ENCODE peak calls at places on chromosomes 16 and 17, in ten cellular contexts. C is left ventricle myocardium inferior; B is RWPE2; N is HCT116; L is heart right ventricle; O is CD8-positive, alpha-beta memory T cell; T is tibial nerve; A is uterus; D is effector memory CD4-positive, alpha-beta T cell; U is thoracic aorta. F is an unnamed sample.

GRCh38 chr17:81905993-81906392 is 4.0 kb downstream of the NPB start:
- DNase-seq in T (no peak), C (no peak), B (no peak), U (no peak), O (no peak), D (no peak), N (no peak), A (no peak), L (no peak), F (no peak)

GRCh38 chr17:6453279-6454024 is 9.2 kb downstream of the PIMREG start:
- DNase-seq in N (no peak), B (no peak), O (no peak), T (no peak), L (no peak), C (no peak), U (no peak), D (no peak), A (no peak), F (no peak)

GRCh38 chr17:68700391-68700790 is 99.2 kb upstream of the FAM20A start:
- DNase-seq in O (no peak), U (no peak), T (no peak), L (no peak), N (no peak), B (no peak), A (no peak), D (no peak), C (no peak), F (no peak)

GRCh38 chr17:48051706-48052486 is 3.7 kb downstream of the NFE2L1 start:
- DNase-seq in C (peak), O (no peak), B (no peak), L (peak), T (peak), D (no peak), N (no peak), U (peak), A (peak), F (no peak)

GRCh38 chr16:28974437-28975157 is at the start of gene SPNS1:
- DNase-seq in D (peak), L (peak), N (peak), U (peak), O (peak), T (peak), A (peak), B (peak), C (peak), F (peak)

GRCh38 chr16:49608801-49609200 is 235.2 kb downstream of the C16orf78 start:
- DNase-seq in A (no peak), N (peak), T (no peak), U (no peak), C (no peak), B (no peak), O (no peak), D (no peak), L (no peak), F (no peak)

GRCh38 chr17:19945009-19945650 is 32.5 kb downstream of the AKAP10 start:
- DNase-seq in U (no peak), B (no peak), O (no peak), A (no peak), N (no peak), T (no peak), C (no peak), L (no peak), D (no peak), F (no peak)

GRCh38 chr17:31491794-31492171 is 100.3 kb downstream of the RAB11FIP4 start:
- DNase-seq in U (no peak), N (no peak), A (no peak), L (no peak), D (no peak), B (no peak), C (no peak), T (no peak), O (no peak), F (no peak)

GRCh38 chr17:74918906-74919305 is 4.1 kb downstream of the USH1G start:
- DNase-seq in A (no peak), C (no peak), D (no peak), L (no peak), B (no peak), N (no peak), U (no peak), T (no peak), O (no peak), F (no peak)

GRCh38 chr16:85868495-85868894 is 30.5 kb upstream of the IRF8 start:
- DNase-seq in A (no peak), O (no peak), T (no peak), B (no peak), D (no peak), C (no peak), U (no peak), L (no peak), N (no peak), F (no peak)

GRCh38 chr16:89368604-89369249 is 121.6 kb downstream of the ANKRD11 start:
- DNase-seq in N (no peak), T (no peak), O (no peak), U (no peak), B (no peak), A (no peak), D (no peak), L (no peak), C (no peak), F (no peak)

GRCh38 chr17:13520899-13521572 is 80.7 kb downstream of the HS3ST3A1 start:
- DNase-seq in N (no peak), T (no peak), C (no peak), A (no peak), D (no peak), U (no peak), B (no peak), O (no peak), L (no peak), F (no peak)

GRCh38 chr17:29709861-29710849 is 87.4 kb upstream of the CORO6 start:
- DNase-seq in D (no peak), O (no peak), L (no peak), A (no peak), C (no peak), T (no peak), U (no peak), B (no peak), N (no peak), F (no peak)

GRCh38 chr16:57628008-57628781 is at the start of gene ADGRG1:
- DNase-seq in D (peak), A (peak), C (peak), O (no peak), N (peak), U (peak), L (peak), B (peak), T (peak), F (peak)

GRCh38 chr17:47239663-47240374 is 13.8 kb upstream of the ITGB3 start:
- DNase-seq in N (peak), A (peak), L (peak), U (peak), B (peak), O (no peak), T (peak), C (peak), D (no peak), F (peak)

GRCh38 chr17:44204453-44204882 is 4.8 kb upstream of the ATXN7L3 start:
- DNase-seq in D (no peak), N (no peak), L (no peak), U (no peak), A (no peak), C (no peak), B (peak), T (no peak), O (no peak), F (no peak)

GRCh38 chr17:82200743-82201497 is 11.7 kb downstream of the CCDC57 start:
- DNase-seq in B (no peak), U (no peak), C (no peak), O (peak), D (peak), L (no peak), N (no peak), A (no peak), T (no peak), F (no peak)

GRCh38 chr16:85010446-85010930 is 847 bp downstream of the ZDHHC7 start:
- DNase-seq in C (no peak), A (no peak), T (no peak), U (no peak), D (no peak), O (no peak), L (no peak), B (no peak), N (no peak), F (no peak)

GRCh38 chr16:27374794-27375499 is 27.0 kb upstream of the IL21R start:
- DNase-seq in D (no peak), U (peak), O (no peak), N (peak), L (peak), B (no peak), C (peak), A (peak), T (peak), F (peak)

GRCh38 chr17:50241431-50241830 is 32.8 kb upstream of the TMEM92 start:
- DNase-seq in T (no peak), L (no peak), D (no peak), A (no peak), N (no peak), C (no peak), O (no peak), B (no peak), U (no peak), F (no peak)

GRCh38 chr17:66343531-66344078 is 41.2 kb downstream of the PRKCA start:
- DNase-seq in D (no peak), U (no peak), N (no peak), T (no peak), B (no peak), C (no peak), L (no peak), A (no peak), O (no peak), F (no peak)

GRCh38 chr16:88743693-88744519 is 37.6 kb downstream of the CTU2 start:
- DNase-seq in N (peak), T (peak), O (peak), D (peak), L (peak), U (peak), B (no peak), C (peak), A (peak), F (peak)

GRCh38 chr17:14664511-14664910 is 363.6 kb downstream of the HS3ST3B1 start:
- DNase-seq in N (no peak), C (no peak), A (no peak), B (no peak), D (no peak), L (no peak), T (no peak), U (no peak), O (no peak), F (no peak)

GRCh38 chr17:15031971-15032370 is 233.2 kb downstream of the PMP22 start:
- DNase-seq in T (no peak), O (no peak), C (no peak), D (no peak), U (no peak), N (no peak), A (no peak), B (no peak), L (no peak), F (no peak)

GRCh38 chr17:13750783-13751484 is 149.2 kb upstream of the HS3ST3A1 start:
- DNase-seq in N (no peak), T (no peak), B (no peak), A (no peak), L (no peak), C (no peak), U (no peak), O (no peak), D (no peak), F (no peak)

GRCh38 chr16:69798466-69798865 is 36.3 kb downstream of the WWP2 start:
- DNase-seq in N (no peak), L (no peak), O (no peak), T (no peak), C (no peak), D (no peak), A (no peak), U (no peak), B (no peak), F (no peak)

GRCh38 chr16:81932668-81933067 is 78.6 kb downstream of the SDR42E1 start:
- DNase-seq in A (no peak), U (no peak), O (no peak), T (no peak), D (no peak), B (no peak), N (no peak), C (no peak), L (no peak), F (no peak)

GRCh38 chr16:6905601-6906000 is 427.0 kb upstream of the RBFOX1 start:
- DNase-seq in T (no peak), N (no peak), B (no peak), D (no peak), C (no peak), A (no peak), U (no peak), O (no peak), L (no peak), F (no peak)

GRCh38 chr16:8996891-8997290 is 33.2 kb upstream of the USP7 start:
- DNase-seq in L (no peak), B (no peak), C (no peak), D (no peak), A (no peak), N (peak), U (no peak), O (no peak), T (no peak), F (peak)

GRCh38 chr17:78915872-78916632 is 9.1 kb downstream of the TIMP2 start:
- DNase-seq in B (no peak), A (no peak), N (peak), D (no peak), U (no peak), O (no peak), C (peak), L (no peak), T (peak), F (peak)

GRCh38 chr17:17693253-17693954 is 12.1 kb downstream of the RAI1 start:
- DNase-seq in O (no peak), B (peak), A (peak), C (peak), T (peak), U (peak), D (no peak), L (peak), N (no peak), F (peak)

GRCh38 chr17:78348055-78348745 is 11.7 kb downstream of the SOCS3 start:
- DNase-seq in B (no peak), T (no peak), L (no peak), N (no peak), C (no peak), A (no peak), D (no peak), U (no peak), O (no peak), F (no peak)

GRCh38 chr17:60141111-60142018 is 8.4 kb upstream of the CA4 start:
- DNase-seq in U (no peak), T (no peak), A (no peak), C (no peak), L (no peak), N (no peak), D (no peak), O (no peak), B (no peak), F (peak)

GRCh38 chr16:56356276-56357241 is 68.8 kb downstream of the AMFR start:
- DNase-seq in C (peak), O (peak), T (peak), A (peak), N (peak), L (peak), U (no peak), B (peak), D (peak), F (peak)

GRCh38 chr17:11953924-11954323 is 43.4 kb downstream of the ZNF18 start:
- DNase-seq in C (no peak), B (no peak), T (no peak), N (no peak), L (no peak), U (no peak), O (no peak), A (no peak), D (no peak), F (no peak)

GRCh38 chr16:10923650-10924214 is 18.5 kb downstream of the DEXI start:
- DNase-seq in O (no peak), L (peak), N (no peak), T (no peak), A (no peak), B (no peak), D (no peak), C (peak), U (peak), F (no peak)

GRCh38 chr16:48129926-48130325 is 25.9 kb downstream of the ABCC12 start:
- DNase-seq in D (no peak), O (no peak), N (no peak), T (no peak), U (no peak), A (no peak), B (no peak), L (no peak), C (no peak), F (no peak)

GRCh38 chr17:2796164-2797140 is at the start of gene RAP1GAP2:
- DNase-seq in L (peak), N (no peak), U (no peak), O (peak), T (peak), A (no peak), D (peak), B (no peak), C (peak), F (peak)

GRCh38 chr17:76270770-76271668 is 5.9 kb downstream of the UBALD2 start:
- DNase-seq in B (no peak), O (no peak), C (no peak), N (no peak), T (no peak), L (no peak), U (no peak), A (no peak), D (no peak), F (no peak)
- H3K4me3 ChIP-seq in B (no peak), O (peak), C (peak), N (no peak), T (no peak), L (peak), U (peak), A (peak), D (peak), F (peak)

DNA sequence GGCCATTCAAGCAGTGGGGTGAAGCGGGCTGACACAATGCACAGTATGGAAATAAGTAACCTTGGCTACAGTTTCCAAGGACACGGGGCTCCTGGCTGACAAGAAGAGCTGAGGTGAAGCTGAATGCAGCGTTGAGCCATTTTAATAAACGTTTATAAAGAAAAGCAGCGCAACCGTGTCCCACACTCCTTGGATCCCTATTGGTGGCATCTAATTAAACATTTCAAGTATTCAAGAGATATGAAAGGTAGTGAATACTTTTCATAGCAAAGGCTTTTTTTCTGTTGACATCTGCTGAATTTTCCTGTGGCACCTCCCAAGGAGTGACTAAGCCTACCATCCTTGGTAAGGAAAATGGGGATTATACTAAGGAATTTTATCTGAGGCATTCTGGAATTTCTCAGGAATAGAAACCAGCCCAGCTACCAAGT is 26.5 kb downstream of the DUSP14 start:
- DNase-seq in A (no peak), O (no peak), D (no peak), U (no peak), B (no peak), N (no peak), L (no peak), C (no peak), T (no peak), F (no peak)
- H3K27ac ChIP-seq in A (no peak), O (no peak), D (no peak), U (no peak), B (peak), N (no peak), L (no peak), C (no peak), T (no peak), F (no peak)

GRCh38 chr16:72469932-72470331 is 298.0 kb upstream of the PMFBP1 start:
- DNase-seq in L (no peak), C (no peak), D (no peak), O (no peak), N (no peak), B (no peak), U (no peak), T (no peak), A (no peak), F (no peak)
- H3K4me3 ChIP-seq in L (no peak), C (no peak), D (no peak), O (no peak), N (no peak), B (no peak), U (no peak), T (no peak), A (no peak), F (no peak)

GRCh38 chr17:76775021-76775420 is 37.1 kb downstream of the MFSD11 start:
- DNase-seq in L (no peak), O (no peak), C (no peak), N (no peak), B (no peak), T (no peak), D (no peak), A (no peak), U (no peak), F (no peak)

GRCh38 chr17:76772842-76773521 is 35.1 kb downstream of the MFSD11 start:
- DNase-seq in O (peak), A (no peak), N (peak), L (no peak), T (no peak), C (no peak), U (no peak), D (peak), B (peak), F (no peak)
- H3K27ac ChIP-seq in O (peak), A (no peak), N (peak), L (peak), T (no peak), C (peak), U (no peak), D (peak), B (peak), F (peak)

GRCh38 chr17:28055546-28056275 is 13.2 kb downstream of the NLK start:
- DNase-seq in N (no peak), A (no peak), C (no peak), U (no peak), T (no peak), O (no peak), B (no peak), L (no peak), D (no peak), F (no peak)

GRCh38 chr17:28056276-28056620 is 13.8 kb downstream of the NLK start:
- DNase-seq in U (no peak), C (no peak), A (no peak), O (no peak), L (no peak), D (no peak), B (no peak), N (no peak), T (no peak), F (no peak)

GRCh38 chr17:28053044-28053670 is 10.7 kb downstream of the NLK start:
- DNase-seq in D (no peak), B (no peak), O (no peak), T (no peak), L (no peak), C (no peak), A (no peak), N (no peak), U (no peak), F (no peak)

GRCh38 chr17:28057731-28058246 is 15.3 kb downstream of the NLK start:
- DNase-seq in N (no peak), O (no peak), B (no peak), U (no peak), C (no peak), A (no peak), D (no peak), L (no peak), T (no peak), F (no peak)

GRCh38 chr17:28053725-28054124 is 11.2 kb downstream of the NLK start:
- DNase-seq in N (no peak), L (no peak), D (no peak), U (no peak), T (no peak), A (no peak), C (no peak), B (no peak), O (no peak), F (no peak)
- H3K4me3 ChIP-seq in N (no peak), L (no peak), D (no peak), U (no peak), T (no peak), A (no peak), C (no peak), B (no peak), O (no peak), F (no peak)

GRCh38 chr17:55440391-55440790 is 18.8 kb upstream of the MMD start:
- DNase-seq in N (no peak), U (no peak), O (no peak), L (no peak), D (no peak), T (no peak), C (no peak), B (no peak), A (no peak), F (no peak)

GRCh38 chr17:55441544-55441943 is 19.9 kb upstream of the MMD start:
- DNase-seq in L (no peak), B (no peak), N (no peak), U (no peak), D (no peak), O (no peak), C (no peak), T (no peak), A (no peak), F (no peak)

GRCh38 chr17:55442953-55443683 is 21.5 kb upstream of the MMD start:
- DNase-seq in T (no peak), U (no peak), O (no peak), A (no peak), D (no peak), N (no peak), B (no peak), L (no peak), C (no peak), F (no peak)

GRCh38 chr17:55443904-55444303 is 22.3 kb upstream of the MMD start:
- DNase-seq in B (no peak), C (no peak), L (no peak), U (no peak), O (no peak), D (no peak), A (no peak), N (no peak), T (no peak), F (no peak)

DNA sequence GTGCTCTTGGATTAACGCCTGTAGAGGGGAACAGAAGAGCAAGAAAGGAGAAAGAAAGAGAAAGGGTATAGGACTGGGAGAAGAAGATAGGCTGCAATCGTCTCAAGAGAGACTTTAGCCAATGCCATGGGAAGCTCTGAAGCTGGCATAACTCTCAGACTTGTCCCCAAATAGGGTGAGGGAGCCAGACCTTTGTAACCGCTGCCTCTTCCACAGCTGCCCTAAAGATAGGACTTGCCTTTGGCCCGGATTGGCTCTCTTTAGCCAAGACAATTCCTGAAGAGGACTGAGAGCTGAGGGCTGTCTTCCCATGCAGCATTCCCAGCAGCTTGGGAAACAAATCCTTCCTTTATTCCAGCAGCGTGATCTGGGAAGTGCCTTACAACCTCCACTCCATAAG is 20.8 kb upstream of the MMD start:
- DNase-seq in D (no peak), N (no peak), O (no peak), A (no peak), B (no peak), C (no peak), U (no peak), L (no peak), T (no peak), F (no peak)
- H3K27ac ChIP-seq in D (no peak), N (no peak), O (no peak), A (no peak), B (no peak), C (no peak), U (no peak), L (no peak), T (no peak), F (no peak)

F was measured in left lung.